ENCODE peak calls at places on chromosomes 5 and 9, in six cellular contexts. Q, K, R, F, U and V are unnamed samples.

GRCh38 chr9:95084254-95084934 is 233.1 kb downstream of the FANCC start:
- DNase-seq in Q (no peak), K (no peak), R (no peak), F (no peak), U (no peak), V (no peak)

GRCh38 chr9:118693645-118694044 is 675.6 kb downstream of the BRINP1 start:
- DNase-seq in Q (no peak), K (no peak), R (no peak), F (no peak), U (no peak), V (no peak)

GRCh38 chr5:31197183-31197582 is 3.7 kb downstream of the CDH6 start:
- DNase-seq in Q (peak), K (no peak), R (no peak), F (no peak), U (no peak), V (no peak)

GRCh38 chr9:121785673-121786542 is 134.5 kb downstream of the DAB2IP start:
- DNase-seq in Q (no peak), K (no peak), R (no peak), F (no peak), U (no peak), V (no peak)

GRCh38 chr5:112616812-112617547 is 120.7 kb upstream of the APC start:
- DNase-seq in Q (no peak), K (no peak), R (no peak), F (no peak), U (no peak), V (no peak)

GRCh38 chr9:72529531-72529930 is 8.1 kb downstream of the TMC1 start:
- DNase-seq in Q (no peak), K (no peak), R (no peak), F (no peak), U (no peak), V (no peak)

GRCh38 chr9:121645003-121645402 is 6.4 kb upstream of the DAB2IP start:
- DNase-seq in Q (peak), K (no peak), R (no peak), F (no peak), U (no peak), V (no peak)

GRCh38 chr5:150147580-150148407 is 7.9 kb downstream of the PDGFRB start:
- DNase-seq in Q (no peak), K (no peak), R (no peak), F (no peak), U (no peak), V (no peak)

GRCh38 chr5:125835293-125836172 is 587.7 kb upstream of the GRAMD2B start:
- DNase-seq in Q (peak), K (no peak), R (no peak), F (no peak), U (peak), V (peak)

GRCh38 chr9:128033609-128034008 is 33.5 kb downstream of the NAIF1 start:
- DNase-seq in Q (no peak), K (no peak), R (no peak), F (no peak), U (no peak), V (no peak)

GRCh38 chr5:44365351-44365750 is 23.9 kb downstream of the FGF10 start:
- DNase-seq in Q (peak), K (no peak), R (no peak), F (no peak), U (no peak), V (no peak)

GRCh38 chr5:31192442-31192841 is 1.0 kb upstream of the CDH6 start:
- DNase-seq in Q (no peak), K (no peak), R (no peak), F (no peak), U (no peak), V (no peak)

GRCh38 chr5:176748073-176748966 is 62.0 kb upstream of the UNC5A start:
- DNase-seq in Q (no peak), K (no peak), R (no peak), F (no peak), U (no peak), V (no peak)

GRCh38 chr5:96626956-96627355 is 35.2 kb upstream of the CAST start:
- DNase-seq in Q (peak), K (no peak), R (no peak), F (no peak), U (no peak), V (no peak)

GRCh38 chr5:122152266-122152900 is 23.0 kb downstream of the ZNF474 start:
- DNase-seq in Q (no peak), K (no peak), R (no peak), F (no peak), U (no peak), V (no peak)

GRCh38 chr9:15373201-15373530 is 49.5 kb upstream of the SNAPC3 start:
- DNase-seq in Q (no peak), K (no peak), R (no peak), F (no peak), U (peak), V (peak)

GRCh38 chr5:37786855-37787254 is 53.0 kb downstream of the GDNF start:
- DNase-seq in Q (peak), K (no peak), R (no peak), F (no peak), U (no peak), V (no peak)

GRCh38 chr9:89223398-89223977 is 44.9 kb upstream of the SHC3 start:
- DNase-seq in Q (no peak), K (no peak), R (no peak), F (no peak), U (no peak), V (no peak)

GRCh38 chr9:8903077-8903476 is 1103.5 kb upstream of the DMAC1 start:
- DNase-seq in Q (peak), K (no peak), R (no peak), F (no peak), U (no peak), V (no peak)

GRCh38 chr9:72356019-72356653 is 8.9 kb downstream of the ZFAND5 start:
- DNase-seq in Q (no peak), K (no peak), R (no peak), F (no peak), U (no peak), V (no peak)

GRCh38 chr9:137745541-137745991 is 126.8 kb downstream of the EHMT1 start:
- DNase-seq in Q (peak), K (no peak), R (no peak), F (peak), U (no peak), V (peak)

GRCh38 chr5:72767289-72768010 is 49.0 kb upstream of the TNPO1 start:
- DNase-seq in Q (peak), K (no peak), R (peak), F (no peak), U (peak), V (peak)

GRCh38 chr9:14323083-14323968 is 9.4 kb upstream of the NFIB start:
- DNase-seq in Q (no peak), K (no peak), R (peak), F (no peak), U (no peak), V (no peak)

GRCh38 chr5:40675396-40676133 is 4.2 kb upstream of the PTGER4 start:
- DNase-seq in Q (no peak), K (no peak), R (no peak), F (peak), U (no peak), V (no peak)

GRCh38 chr9:105834404-105834803 is 140.1 kb downstream of the TMEM38B start:
- DNase-seq in Q (no peak), K (no peak), R (no peak), F (no peak), U (no peak), V (no peak)

GRCh38 chr9:78821126-78821822 is 524.3 kb downstream of the PSAT1 start:
- DNase-seq in Q (peak), K (no peak), R (peak), F (no peak), U (no peak), V (no peak)